ENCODE peak calls at places on chromosomes 5 and 9, in nine cellular contexts. One of them, this sample, is unnamed.

GRCh38 chr5:34576849-34577248 is 79.3 kb upstream of the RAI14 start:
- DNase-seq in stimulated activated CD4-positive, alpha-beta T cell treated with anti-CD3 and anti-CD28 coated beads, Interleukin-1b, Interleukin-23, amount 100 ng/mL, for 24 hours: no peak
- DNase-seq in EL: peak
- DNase-seq in lower lobe of right lung: no peak
- DNase-seq in Kasumi-1: no peak
- DNase-seq in GM12891: no peak
- DNase-seq in Daoy: no peak
- DNase-seq in HAP-1: no peak
- DNase-seq in NT2/D1: no peak
- DNase-seq in this sample: no peak

GRCh38 chr9:32663741-32664140 is 28.3 kb upstream of the TAF1L start:
- DNase-seq in stimulated activated CD4-positive, alpha-beta T cell treated with anti-CD3 and anti-CD28 coated beads, Interleukin-1b, Interleukin-23, amount 100 ng/mL, for 24 hours: no peak
- DNase-seq in EL: no peak
- DNase-seq in lower lobe of right lung: no peak
- DNase-seq in Kasumi-1: no peak
- DNase-seq in GM12891: no peak
- DNase-seq in Daoy: peak
- DNase-seq in HAP-1: no peak
- DNase-seq in NT2/D1: no peak
- DNase-seq in this sample: no peak

GRCh38 chr9:92538541-92538940 is 2.8 kb upstream of the ECM2 start:
- DNase-seq in stimulated activated CD4-positive, alpha-beta T cell treated with anti-CD3 and anti-CD28 coated beads, Interleukin-1b, Interleukin-23, amount 100 ng/mL, for 24 hours: no peak
- DNase-seq in EL: peak
- DNase-seq in lower lobe of right lung: no peak
- DNase-seq in Kasumi-1: no peak
- DNase-seq in GM12891: no peak
- DNase-seq in Daoy: peak
- DNase-seq in HAP-1: no peak
- DNase-seq in NT2/D1: no peak
- DNase-seq in this sample: peak

GRCh38 chr5:55853271-55853670 is 2.1 kb downstream of the IL31RA start:
- DNase-seq in stimulated activated CD4-positive, alpha-beta T cell treated with anti-CD3 and anti-CD28 coated beads, Interleukin-1b, Interleukin-23, amount 100 ng/mL, for 24 hours: no peak
- DNase-seq in EL: peak
- DNase-seq in lower lobe of right lung: no peak
- DNase-seq in Kasumi-1: no peak
- DNase-seq in GM12891: no peak
- DNase-seq in Daoy: peak
- DNase-seq in HAP-1: no peak
- DNase-seq in NT2/D1: no peak
- DNase-seq in this sample: peak

GRCh38 chr5:27491047-27491446 is 452.7 kb upstream of the CDH9 start:
- DNase-seq in stimulated activated CD4-positive, alpha-beta T cell treated with anti-CD3 and anti-CD28 coated beads, Interleukin-1b, Interleukin-23, amount 100 ng/mL, for 24 hours: no peak
- DNase-seq in EL: no peak
- DNase-seq in lower lobe of right lung: no peak
- DNase-seq in Kasumi-1: no peak
- DNase-seq in GM12891: no peak
- DNase-seq in Daoy: no peak
- DNase-seq in HAP-1: no peak
- DNase-seq in NT2/D1: no peak
- DNase-seq in this sample: no peak

GRCh38 chr5:6633469-6634326 is 458 bp downstream of the SRD5A1 start:
- DNase-seq in stimulated activated CD4-positive, alpha-beta T cell treated with anti-CD3 and anti-CD28 coated beads, Interleukin-1b, Interleukin-23, amount 100 ng/mL, for 24 hours: peak
- DNase-seq in EL: peak
- DNase-seq in lower lobe of right lung: no peak
- DNase-seq in Kasumi-1: peak
- DNase-seq in GM12891: no peak
- DNase-seq in Daoy: peak
- DNase-seq in HAP-1: peak
- DNase-seq in NT2/D1: no peak
- DNase-seq in this sample: peak

GRCh38 chr9:99187311-99187710 is 34.4 kb downstream of the ALG2 start:
- DNase-seq in stimulated activated CD4-positive, alpha-beta T cell treated with anti-CD3 and anti-CD28 coated beads, Interleukin-1b, Interleukin-23, amount 100 ng/mL, for 24 hours: no peak
- DNase-seq in EL: no peak
- DNase-seq in lower lobe of right lung: no peak
- DNase-seq in Kasumi-1: no peak
- DNase-seq in GM12891: no peak
- DNase-seq in Daoy: no peak
- DNase-seq in HAP-1: no peak
- DNase-seq in NT2/D1: no peak
- DNase-seq in this sample: no peak

GRCh38 chr9:30765318-30765717 is 1619.1 kb upstream of the ACO1 start:
- DNase-seq in stimulated activated CD4-positive, alpha-beta T cell treated with anti-CD3 and anti-CD28 coated beads, Interleukin-1b, Interleukin-23, amount 100 ng/mL, for 24 hours: no peak
- DNase-seq in EL: no peak
- DNase-seq in lower lobe of right lung: no peak
- DNase-seq in Kasumi-1: no peak
- DNase-seq in GM12891: no peak
- DNase-seq in Daoy: no peak
- DNase-seq in HAP-1: no peak
- DNase-seq in NT2/D1: no peak
- DNase-seq in this sample: no peak

GRCh38 chr5:31640024-31640423 is 1.1 kb downstream of the PDZD2 start:
- DNase-seq in stimulated activated CD4-positive, alpha-beta T cell treated with anti-CD3 and anti-CD28 coated beads, Interleukin-1b, Interleukin-23, amount 100 ng/mL, for 24 hours: no peak
- DNase-seq in EL: no peak
- DNase-seq in lower lobe of right lung: no peak
- DNase-seq in Kasumi-1: no peak
- DNase-seq in GM12891: no peak
- DNase-seq in Daoy: no peak
- DNase-seq in HAP-1: no peak
- DNase-seq in NT2/D1: no peak
- DNase-seq in this sample: no peak

GRCh38 chr5:6475626-6476312 is 27.1 kb downstream of the UBE2QL1 start:
- DNase-seq in stimulated activated CD4-positive, alpha-beta T cell treated with anti-CD3 and anti-CD28 coated beads, Interleukin-1b, Interleukin-23, amount 100 ng/mL, for 24 hours: no peak
- DNase-seq in EL: no peak
- DNase-seq in lower lobe of right lung: no peak
- DNase-seq in Kasumi-1: no peak
- DNase-seq in GM12891: no peak
- DNase-seq in Daoy: peak
- DNase-seq in HAP-1: no peak
- DNase-seq in NT2/D1: no peak
- DNase-seq in this sample: peak

GRCh38 chr9:97440160-97440559 is 28.3 kb downstream of the TDRD7 start:
- DNase-seq in stimulated activated CD4-positive, alpha-beta T cell treated with anti-CD3 and anti-CD28 coated beads, Interleukin-1b, Interleukin-23, amount 100 ng/mL, for 24 hours: no peak
- DNase-seq in EL: no peak
- DNase-seq in lower lobe of right lung: no peak
- DNase-seq in Kasumi-1: no peak
- DNase-seq in GM12891: no peak
- DNase-seq in Daoy: no peak
- DNase-seq in HAP-1: peak
- DNase-seq in NT2/D1: no peak
- DNase-seq in this sample: no peak

GRCh38 chr5:178327446-178327845 is 94.8 kb upstream of the PHYKPL start:
- DNase-seq in stimulated activated CD4-positive, alpha-beta T cell treated with anti-CD3 and anti-CD28 coated beads, Interleukin-1b, Interleukin-23, amount 100 ng/mL, for 24 hours: no peak
- DNase-seq in EL: no peak
- DNase-seq in lower lobe of right lung: peak
- DNase-seq in Kasumi-1: no peak
- DNase-seq in GM12891: no peak
- DNase-seq in Daoy: no peak
- DNase-seq in HAP-1: no peak
- DNase-seq in NT2/D1: no peak
- DNase-seq in this sample: no peak

GRCh38 chr9:89048611-89049010 is 57.3 kb downstream of the S1PR3 start:
- DNase-seq in stimulated activated CD4-positive, alpha-beta T cell treated with anti-CD3 and anti-CD28 coated beads, Interleukin-1b, Interleukin-23, amount 100 ng/mL, for 24 hours: no peak
- DNase-seq in EL: no peak
- DNase-seq in lower lobe of right lung: no peak
- DNase-seq in Kasumi-1: no peak
- DNase-seq in GM12891: no peak
- DNase-seq in Daoy: no peak
- DNase-seq in HAP-1: no peak
- DNase-seq in NT2/D1: no peak
- DNase-seq in this sample: no peak

GRCh38 chr5:138360941-138361452 is 8.5 kb downstream of the KDM3B start:
- DNase-seq in stimulated activated CD4-positive, alpha-beta T cell treated with anti-CD3 and anti-CD28 coated beads, Interleukin-1b, Interleukin-23, amount 100 ng/mL, for 24 hours: no peak
- DNase-seq in EL: no peak
- DNase-seq in lower lobe of right lung: no peak
- DNase-seq in Kasumi-1: no peak
- DNase-seq in GM12891: no peak
- DNase-seq in Daoy: no peak
- DNase-seq in HAP-1: no peak
- DNase-seq in NT2/D1: no peak
- DNase-seq in this sample: no peak

GRCh38 chr5:34490501-34491250 is 165.5 kb upstream of the RAI14 start:
- DNase-seq in stimulated activated CD4-positive, alpha-beta T cell treated with anti-CD3 and anti-CD28 coated beads, Interleukin-1b, Interleukin-23, amount 100 ng/mL, for 24 hours: no peak
- DNase-seq in EL: no peak
- DNase-seq in lower lobe of right lung: no peak
- DNase-seq in Kasumi-1: no peak
- DNase-seq in GM12891: no peak
- DNase-seq in Daoy: peak
- DNase-seq in HAP-1: peak
- DNase-seq in NT2/D1: no peak
- DNase-seq in this sample: no peak

GRCh38 chr5:34666392-34667080 is 10.4 kb downstream of the RAI14 start:
- DNase-seq in stimulated activated CD4-positive, alpha-beta T cell treated with anti-CD3 and anti-CD28 coated beads, Interleukin-1b, Interleukin-23, amount 100 ng/mL, for 24 hours: no peak
- DNase-seq in EL: no peak
- DNase-seq in lower lobe of right lung: no peak
- DNase-seq in Kasumi-1: no peak
- DNase-seq in GM12891: no peak
- DNase-seq in Daoy: no peak
- DNase-seq in HAP-1: no peak
- DNase-seq in NT2/D1: no peak
- DNase-seq in this sample: no peak

GRCh38 chr9:137370865-137371520 is 52.0 kb downstream of the EXD3 start:
- DNase-seq in stimulated activated CD4-positive, alpha-beta T cell treated with anti-CD3 and anti-CD28 coated beads, Interleukin-1b, Interleukin-23, amount 100 ng/mL, for 24 hours: no peak
- DNase-seq in EL: no peak
- DNase-seq in lower lobe of right lung: no peak
- DNase-seq in Kasumi-1: no peak
- DNase-seq in GM12891: no peak
- DNase-seq in Daoy: no peak
- DNase-seq in HAP-1: no peak
- DNase-seq in NT2/D1: no peak
- DNase-seq in this sample: no peak

GRCh38 chr5:167769846-167770420 is 521.5 kb upstream of the WWC1 start:
- DNase-seq in stimulated activated CD4-positive, alpha-beta T cell treated with anti-CD3 and anti-CD28 coated beads, Interleukin-1b, Interleukin-23, amount 100 ng/mL, for 24 hours: no peak
- DNase-seq in EL: no peak
- DNase-seq in lower lobe of right lung: no peak
- DNase-seq in Kasumi-1: no peak
- DNase-seq in GM12891: no peak
- DNase-seq in Daoy: peak
- DNase-seq in HAP-1: no peak
- DNase-seq in NT2/D1: no peak
- DNase-seq in this sample: no peak

GRCh38 chr5:8413975-8414374 is 545.0 kb downstream of the MTRR start:
- DNase-seq in stimulated activated CD4-positive, alpha-beta T cell treated with anti-CD3 and anti-CD28 coated beads, Interleukin-1b, Interleukin-23, amount 100 ng/mL, for 24 hours: no peak
- DNase-seq in EL: no peak
- DNase-seq in lower lobe of right lung: no peak
- DNase-seq in Kasumi-1: no peak
- DNase-seq in GM12891: no peak
- DNase-seq in Daoy: no peak
- DNase-seq in HAP-1: no peak
- DNase-seq in NT2/D1: no peak
- DNase-seq in this sample: no peak

GRCh38 chr9:16530669-16531461 is 339.6 kb downstream of the BNC2 start:
- DNase-seq in stimulated activated CD4-positive, alpha-beta T cell treated with anti-CD3 and anti-CD28 coated beads, Interleukin-1b, Interleukin-23, amount 100 ng/mL, for 24 hours: no peak
- DNase-seq in EL: no peak
- DNase-seq in lower lobe of right lung: peak
- DNase-seq in Kasumi-1: no peak
- DNase-seq in GM12891: no peak
- DNase-seq in Daoy: no peak
- DNase-seq in HAP-1: no peak
- DNase-seq in NT2/D1: no peak
- DNase-seq in this sample: peak

GRCh38 chr5:138438724-138439536 is at the start of gene REEP2:
- DNase-seq in stimulated activated CD4-positive, alpha-beta T cell treated with anti-CD3 and anti-CD28 coated beads, Interleukin-1b, Interleukin-23, amount 100 ng/mL, for 24 hours: no peak
- DNase-seq in EL: peak
- DNase-seq in lower lobe of right lung: no peak
- DNase-seq in Kasumi-1: peak
- DNase-seq in GM12891: peak
- DNase-seq in Daoy: peak
- DNase-seq in HAP-1: peak
- DNase-seq in NT2/D1: peak
- DNase-seq in this sample: peak

GRCh38 chr5:82640901-82641300 is 362.7 kb upstream of the RPS23 start:
- DNase-seq in stimulated activated CD4-positive, alpha-beta T cell treated with anti-CD3 and anti-CD28 coated beads, Interleukin-1b, Interleukin-23, amount 100 ng/mL, for 24 hours: no peak
- DNase-seq in EL: no peak
- DNase-seq in lower lobe of right lung: no peak
- DNase-seq in Kasumi-1: no peak
- DNase-seq in GM12891: no peak
- DNase-seq in Daoy: no peak
- DNase-seq in HAP-1: no peak
- DNase-seq in NT2/D1: no peak
- DNase-seq in this sample: no peak